ENCODE peak calls at places on chromosomes 13 and 19, in four cellular contexts. W is A549, Z is WTC11, D is HepG2. I is an unnamed sample.

GRCh38 chr13:110953416-110953815 is 38.5 kb upstream of the ANKRD10 start:
- DNase-seq in W (no peak), Z (no peak), D (no peak), I (no peak)

GRCh38 chr13:98521461-98521860 is 55.4 kb downstream of the STK24 start:
- DNase-seq in W (no peak), Z (no peak), D (no peak), I (no peak)

GRCh38 chr19:5484398-5485285 is 29.4 kb downstream of the ZNRF4 start:
- DNase-seq in W (no peak), Z (no peak), D (peak; percentile 70), I (no peak)

GRCh38 chr13:33446821-33447481 is 161.4 kb upstream of the STARD13 start:
- DNase-seq in W (no peak), Z (no peak), D (no peak), I (no peak)

GRCh38 chr19:42512743-42513304 is 15.5 kb downstream of the CEACAM1 start:
- DNase-seq in W (no peak), Z (peak; percentile 29), D (no peak), I (no peak)

GRCh38 chr13:112066624-112067004 is 335 bp upstream of the SOX1 start:
- DNase-seq in W (no peak), Z (peak; percentile 83), D (no peak), I (no peak)

GRCh38 chr19:29620931-29621351 is 14.9 kb downstream of the POP4 start:
- DNase-seq in W (no peak), Z (no peak), D (no peak), I (no peak)

GRCh38 chr13:83752141-83752540 is 130.1 kb downstream of the SLITRK1 start:
- DNase-seq in W (peak; percentile 11), Z (no peak), D (peak; percentile 16), I (no peak)

GRCh38 chr13:32142956-32143375 is 111.4 kb downstream of the FRY start:
- DNase-seq in W (peak; percentile 10), Z (peak; percentile 30), D (peak; percentile 98), I (no peak)

GRCh38 chr13:110458594-110459365 is 102.7 kb downstream of the RAB20 start:
- DNase-seq in W (no peak), Z (no peak), D (no peak), I (no peak)

GRCh38 chr13:98386632-98387031 is 190.3 kb downstream of the STK24 start:
- DNase-seq in W (no peak), Z (no peak), D (no peak), I (no peak)

GRCh38 chr13:37074703-37075102 is 15.2 kb upstream of the SUPT20H start:
- DNase-seq in W (peak; percentile 11), Z (no peak), D (no peak), I (no peak)

GRCh38 chr13:79684426-79684825 is 203.5 kb downstream of the NDFIP2 start:
- DNase-seq in W (no peak), Z (no peak), D (no peak), I (no peak)

GRCh38 chr13:73339086-73339485 is 280.3 kb downstream of the KLF5 start:
- DNase-seq in W (no peak), Z (no peak), D (no peak), I (no peak)

GRCh38 chr13:113393226-113393571 is 29.3 kb upstream of the GRTP1 start:
- DNase-seq in W (no peak), Z (peak; percentile 10), D (no peak), I (no peak)

GRCh38 chr13:113398963-113399754 is 35.2 kb upstream of the GRTP1 start:
- DNase-seq in W (no peak), Z (peak; percentile 26), D (no peak), I (no peak)

GRCh38 chr13:113397606-113398425 is 33.9 kb upstream of the GRTP1 start:
- DNase-seq in W (no peak), Z (peak; percentile 9), D (no peak), I (no peak)

GRCh38 chr13:113390874-113391497 is 27.1 kb upstream of the GRTP1 start:
- DNase-seq in W (no peak), Z (peak; percentile 60), D (no peak), I (peak; percentile 21)

DNA sequence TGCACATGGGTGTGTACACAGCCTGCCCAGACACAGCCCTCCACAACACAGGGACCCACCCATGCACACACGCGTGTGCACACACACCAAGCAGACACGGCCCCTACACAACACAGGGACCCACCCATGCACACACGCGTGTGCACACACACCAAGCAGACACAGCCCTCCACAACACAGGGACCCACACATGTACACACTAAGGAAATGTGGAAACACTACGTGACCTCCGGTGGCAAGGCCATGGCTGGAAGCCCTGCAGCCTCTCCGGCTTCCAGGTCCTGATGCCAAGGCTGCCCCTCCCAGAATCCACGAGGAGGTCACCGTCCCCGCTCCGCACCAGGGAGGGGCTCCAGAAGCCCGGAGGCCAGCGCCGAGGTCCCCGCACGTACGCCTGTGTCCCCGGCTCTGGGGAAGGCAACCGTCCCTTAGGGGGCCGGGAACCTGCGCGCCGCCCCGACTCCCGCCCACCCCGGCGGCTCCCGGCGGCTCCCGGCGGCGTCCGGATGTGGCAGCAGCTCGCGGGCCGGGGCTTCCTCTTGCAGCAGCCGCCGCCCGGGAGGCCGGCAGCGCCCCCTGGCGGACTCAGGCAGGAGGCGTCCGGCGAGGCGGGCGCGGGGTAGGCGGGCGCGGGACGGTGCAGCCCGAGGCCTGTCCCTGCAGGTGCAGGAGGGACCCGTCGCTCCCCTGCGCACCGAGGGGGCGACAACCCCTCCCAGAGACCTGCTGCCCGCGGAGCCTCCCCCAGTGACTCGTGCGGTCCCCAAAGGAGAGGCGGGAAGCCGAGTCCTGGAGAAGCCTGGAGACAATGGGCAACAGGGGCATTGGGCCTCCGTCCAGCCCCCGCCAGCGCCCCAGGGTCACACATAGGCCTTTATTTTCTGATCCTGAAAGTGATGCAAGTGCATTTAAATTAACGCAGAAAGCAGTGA is 29.9 kb upstream of the GRTP1 start:
- DNase-seq in W (peak; percentile 68), Z (peak; percentile 88), D (peak; percentile 62), I (peak; percentile 85)
- TF ChIP-seq HMGXB4 in W (no peak), Z (peak; percentile 94), D (peak; percentile 83), I (no peak)

GRCh38 chr19:46513461-46514236 is 18.0 kb upstream of the PNMA8B start:
- DNase-seq in W (peak; percentile 83), Z (peak; percentile 90), D (peak; percentile 44), I (peak; percentile 91)

GRCh38 chr19:46514589-46515289 is 19.1 kb upstream of the PNMA8B start:
- DNase-seq in W (no peak), Z (no peak), D (no peak), I (no peak)

GRCh38 chr19:46515290-46515609 is 19.6 kb upstream of the PNMA8B start:
- DNase-seq in W (no peak), Z (no peak), D (no peak), I (no peak)

GRCh38 chr19:46517471-46517870 is 21.8 kb upstream of the PNMA8B start:
- DNase-seq in W (no peak), Z (no peak), D (no peak), I (no peak)

GRCh38 chr19:46515879-46516350 is 20.2 kb upstream of the PNMA8B start:
- DNase-seq in W (peak; percentile 71), Z (no peak), D (peak; percentile 23), I (peak; percentile 73)
- TF ChIP-seq HMGXB4 in W (no peak), Z (no peak), D (no peak), I (no peak)

GRCh38 chr19:28481674-28482073 is 731.3 kb downstream of the UQCRFS1 start:
- DNase-seq in W (no peak), Z (no peak), D (no peak), I (no peak)
- TF ChIP-seq HMGXB4 in W (no peak), Z (no peak), D (no peak), I (no peak)

GRCh38 chr19:49820125-49820524 is 2.0 kb downstream of the MED25 start:
- DNase-seq in W (no peak), Z (no peak), D (no peak), I (peak; percentile 38)

GRCh38 chr19:49818691-49819331 is 722 bp downstream of the MED25 start:
- DNase-seq in W (no peak), Z (no peak), D (no peak), I (no peak)

GRCh38 chr19:49814010-49814409 is 918 bp upstream of the FUZ start:
- DNase-seq in W (no peak), Z (no peak), D (no peak), I (no peak)

GRCh38 chr19:49816616-49817015 is 1.5 kb upstream of the MED25 start:
- DNase-seq in W (no peak), Z (no peak), D (no peak), I (no peak)

GRCh38 chr19:49817964-49818690 is at the start of gene MED25:
- DNase-seq in W (peak; percentile 92), Z (peak; percentile 86), D (peak; percentile 63), I (peak; percentile 89)
- TF ChIP-seq HMGXB4 in W (no peak), Z (peak; percentile 48), D (peak; percentile 58), I (no peak)

DNA sequence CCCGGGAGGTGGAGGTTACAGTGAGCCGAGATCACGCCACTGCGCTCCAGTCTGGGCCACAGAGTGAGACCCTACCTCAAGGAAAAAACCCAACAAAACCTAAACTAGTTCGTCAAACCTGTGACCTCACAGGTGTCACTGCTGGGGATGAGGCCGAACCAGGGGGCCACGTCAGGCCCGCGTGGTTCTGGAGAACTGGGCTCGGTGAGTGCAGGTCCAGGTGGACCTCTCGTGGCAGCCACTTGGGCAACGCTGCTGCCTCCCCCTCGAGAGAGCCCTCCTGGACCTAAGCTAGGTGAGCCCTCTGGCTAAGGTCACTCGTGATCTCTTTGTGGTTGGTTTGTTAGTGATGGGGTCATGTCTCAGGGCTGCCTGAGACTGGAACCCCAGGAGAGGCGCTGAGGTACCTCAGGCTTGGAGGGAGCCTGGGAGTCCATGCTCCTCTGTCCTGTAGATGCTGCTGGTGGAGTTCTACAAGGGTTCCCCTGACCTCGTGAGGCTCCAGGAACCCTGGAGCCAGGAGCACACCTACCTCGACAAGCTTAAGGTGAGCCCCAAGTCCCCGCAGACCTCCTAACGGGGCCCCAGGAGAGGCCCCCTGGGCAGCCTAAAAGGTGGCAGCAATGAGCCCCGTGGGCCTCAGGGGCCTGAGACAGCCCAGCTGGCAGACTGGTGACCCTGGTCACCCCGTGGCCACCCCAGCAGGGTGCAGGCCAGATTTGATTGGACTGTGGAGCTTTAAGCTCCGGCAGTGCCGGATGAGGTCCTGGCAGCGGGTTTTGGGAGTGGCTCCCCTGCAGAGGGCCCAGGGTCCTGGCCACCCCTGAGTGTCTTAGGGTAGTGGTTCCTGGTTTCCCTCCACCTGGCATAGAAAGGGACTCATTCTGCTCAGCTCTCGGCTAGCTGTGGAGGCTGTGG is 15.6 kb downstream of the MPND start:
- DNase-seq in W (no peak), Z (no peak), D (no peak), I (no peak)
- TF ChIP-seq HMGXB4 in W (no peak), Z (no peak), D (no peak), I (no peak)

DNA sequence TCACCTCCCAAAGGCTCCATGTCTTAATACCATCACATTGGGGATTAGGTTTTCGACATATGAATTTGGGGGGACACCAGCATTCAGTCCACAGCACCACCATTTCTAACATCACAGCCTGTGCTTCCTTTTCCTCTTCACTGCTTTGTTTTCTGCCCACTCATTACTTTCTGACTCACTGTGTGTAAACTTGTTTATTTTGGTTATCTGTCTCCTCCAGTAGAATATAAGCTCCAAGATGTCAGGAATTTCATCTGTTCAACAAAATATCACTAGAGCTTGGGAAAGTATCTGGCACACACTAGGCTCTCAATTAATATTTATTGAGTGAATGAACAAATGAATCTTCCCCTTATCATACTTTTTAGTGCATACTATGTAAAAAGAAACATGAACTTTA is 152.0 kb downstream of the NUFIP1 start:
- DNase-seq in W (no peak), Z (no peak), D (no peak), I (no peak)
- TF ChIP-seq HMGXB4 in W (no peak), Z (no peak), D (no peak), I (no peak)